ENCODE peak calls at places on chromosomes 11 and 22, in six cellular contexts. P, G, E, N, L and K are unnamed samples.

GRCh38 chr11:120645639-120646038 is 134.1 kb downstream of the GRIK4 start:
- DNase-seq in P (no peak), G (no peak), E (no peak), N (no peak), L (no peak), K (no peak)

GRCh38 chr11:96426356-96427103 is 36.7 kb downstream of the JRKL start:
- DNase-seq in P (peak), G (peak), E (no peak), N (no peak), L (no peak), K (no peak)

GRCh38 chr11:1563697-1564534 is 8.2 kb downstream of the DUSP8 start:
- DNase-seq in P (no peak), G (no peak), E (no peak), N (no peak), L (no peak), K (no peak)

GRCh38 chr11:85299247-85299646 is 327.9 kb downstream of the DLG2 start:
- DNase-seq in P (no peak), G (peak), E (no peak), N (no peak), L (no peak), K (no peak)

GRCh38 chr11:8263109-8263768 is 439 bp downstream of the LMO1 start:
- DNase-seq in P (peak), G (no peak), E (no peak), N (no peak), L (no peak), K (no peak)

GRCh38 chr11:111707039-111707690 is 59.0 kb downstream of the PPP2R1B start:
- DNase-seq in P (peak), G (peak), E (peak), N (no peak), L (no peak), K (no peak)

GRCh38 chr11:125724125-125724524 is 22.0 kb upstream of the PATE1 start:
- DNase-seq in P (no peak), G (peak), E (no peak), N (no peak), L (no peak), K (no peak)

GRCh38 chr22:50697667-50698506 is 25.3 kb downstream of the SHANK3 start:
- DNase-seq in P (no peak), G (no peak), E (no peak), N (no peak), L (no peak), K (no peak)

GRCh38 chr22:40239345-40239683 is 61.6 kb downstream of the TNRC6B start:
- DNase-seq in P (no peak), G (no peak), E (no peak), N (no peak), L (no peak), K (no peak)

GRCh38 chr22:17434856-17435255 is 65.6 kb downstream of the CECR2 start:
- DNase-seq in P (no peak), G (no peak), E (no peak), N (no peak), L (no peak), K (no peak)

GRCh38 chr22:17436981-17437410 is 67.7 kb downstream of the CECR2 start:
- DNase-seq in P (no peak), G (no peak), E (no peak), N (no peak), L (no peak), K (no peak)

GRCh38 chr22:17441326-17441725 is 72.1 kb downstream of the CECR2 start:
- DNase-seq in P (no peak), G (no peak), E (no peak), N (no peak), L (no peak), K (no peak)

GRCh38 chr22:17435375-17435774 is 66.1 kb downstream of the CECR2 start:
- DNase-seq in P (no peak), G (no peak), E (no peak), N (no peak), L (no peak), K (no peak)

DNA sequence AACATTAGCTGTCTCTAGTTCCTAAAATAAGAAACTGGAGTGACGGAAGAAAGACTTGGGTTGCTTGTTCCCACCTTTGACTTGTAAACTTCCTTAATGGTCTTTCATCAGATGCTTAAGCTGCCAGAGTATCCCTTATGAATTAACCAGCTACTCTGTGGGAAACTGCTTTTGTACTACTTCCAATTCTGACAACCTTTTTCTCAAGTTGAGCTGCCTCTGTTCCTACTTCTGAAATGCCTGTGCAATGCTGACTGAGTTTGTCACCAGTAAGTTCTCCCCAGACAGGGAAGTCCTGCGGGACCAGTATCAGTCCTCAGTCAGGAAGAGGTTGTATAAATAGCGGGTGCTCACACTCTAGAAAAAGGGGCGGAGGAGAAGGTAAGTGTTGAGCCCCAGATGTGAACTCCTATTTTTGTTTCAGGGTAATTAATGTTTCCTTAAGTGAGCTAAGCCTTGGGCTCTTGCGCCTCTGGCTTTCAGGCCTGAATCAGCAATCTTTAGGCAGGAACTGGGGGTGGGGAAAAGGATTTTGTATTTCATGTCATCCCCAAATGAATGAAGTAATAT is 67.2 kb downstream of the CECR2 start:
- DNase-seq in P (no peak), G (peak), E (no peak), N (no peak), L (no peak), K (no peak)
- TF ChIP-seq CTCF in P (no peak), G (no peak), E (no peak), N (no peak), L (no peak), K (no peak)

GRCh38 chr11:62622476-62622875 is 690 bp upstream of the B3GAT3 start:
- DNase-seq in P (peak), G (no peak), E (no peak), N (no peak), L (no peak), K (no peak)

GRCh38 chr11:62621027-62621566 is 689 bp downstream of the B3GAT3 start:
- DNase-seq in P (no peak), G (no peak), E (no peak), N (no peak), L (no peak), K (no peak)

GRCh38 chr11:62627718-62628117 is 5.9 kb upstream of the B3GAT3 start:
- DNase-seq in P (no peak), G (no peak), E (no peak), N (no peak), L (no peak), K (no peak)

DNA sequence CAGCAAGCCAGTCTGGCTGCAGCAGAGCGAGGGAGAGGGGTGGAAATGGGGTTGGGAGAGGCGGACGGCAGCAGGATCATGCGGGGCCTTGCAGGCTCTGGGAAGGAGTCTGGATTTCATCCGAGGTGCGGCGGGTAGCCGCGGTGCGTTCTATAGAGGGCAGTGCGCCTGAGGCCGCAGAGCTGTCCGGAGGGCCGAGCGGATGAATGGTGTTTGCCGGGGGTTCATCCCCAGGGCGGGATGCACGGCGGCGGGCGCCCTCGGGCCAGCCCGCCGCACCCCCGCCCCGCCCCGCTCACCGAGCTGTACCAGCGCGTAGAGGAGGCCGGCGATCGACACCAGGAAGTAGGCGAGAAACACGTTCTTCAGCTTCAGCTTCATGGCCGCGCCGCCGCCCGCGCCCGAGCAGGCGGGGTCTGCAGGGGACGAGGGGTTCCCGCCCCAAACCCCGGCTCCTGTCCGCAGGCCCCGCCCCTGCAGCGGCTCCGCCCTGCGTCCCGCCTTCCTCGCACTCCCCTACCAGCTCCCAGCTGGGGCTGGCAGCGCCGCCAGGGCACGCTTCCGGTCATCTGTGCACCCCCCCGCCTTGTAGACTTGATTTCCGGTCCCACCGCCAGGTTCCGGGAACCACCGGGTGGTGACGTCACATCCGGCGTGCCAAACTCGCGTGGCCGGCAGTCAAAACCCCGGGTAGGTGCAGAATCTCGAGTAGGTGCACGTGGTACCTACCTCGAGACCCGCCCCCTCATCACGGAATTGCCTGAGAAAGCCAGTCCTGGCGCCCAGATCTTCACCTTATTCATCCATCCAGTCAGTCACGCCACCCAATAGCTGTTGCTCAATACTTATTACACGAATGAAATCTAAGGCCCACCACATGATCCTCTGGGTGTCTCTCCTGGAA is at the start of gene B3GAT3:
- DNase-seq in P (peak), G (peak), E (peak), N (peak), L (peak), K (peak)
- TF ChIP-seq CTCF in P (no peak), G (no peak), E (no peak), N (no peak), L (peak), K (no peak)

GRCh38 chr22:22974795-22975580 is 87.4 kb downstream of the IGLL5 start:
- DNase-seq in P (no peak), G (no peak), E (no peak), N (no peak), L (no peak), K (no peak)

GRCh38 chr22:22977479-22978200 is 90.0 kb downstream of the IGLL5 start:
- DNase-seq in P (no peak), G (peak), E (no peak), N (no peak), L (no peak), K (no peak)

GRCh38 chr22:22978637-22979036 is 91.0 kb downstream of the IGLL5 start:
- DNase-seq in P (no peak), G (no peak), E (no peak), N (no peak), L (no peak), K (no peak)

GRCh38 chr22:22974156-22974555 is 86.5 kb downstream of the IGLL5 start:
- DNase-seq in P (no peak), G (no peak), E (no peak), N (no peak), L (no peak), K (no peak)

GRCh38 chr22:22976033-22976922 is 88.7 kb downstream of the IGLL5 start:
- DNase-seq in P (no peak), G (no peak), E (no peak), N (no peak), L (no peak), K (no peak)
- TF ChIP-seq CTCF in P (no peak), G (no peak), E (no peak), N (no peak), L (no peak), K (no peak)

GRCh38 chr11:61955031-61955415 is 4.9 kb downstream of the BEST1 start:
- DNase-seq in P (peak), G (peak), E (no peak), N (peak), L (no peak), K (peak)
- TF ChIP-seq CTCF in P (peak), G (no peak), E (peak), N (no peak), L (peak), K (peak)

DNA sequence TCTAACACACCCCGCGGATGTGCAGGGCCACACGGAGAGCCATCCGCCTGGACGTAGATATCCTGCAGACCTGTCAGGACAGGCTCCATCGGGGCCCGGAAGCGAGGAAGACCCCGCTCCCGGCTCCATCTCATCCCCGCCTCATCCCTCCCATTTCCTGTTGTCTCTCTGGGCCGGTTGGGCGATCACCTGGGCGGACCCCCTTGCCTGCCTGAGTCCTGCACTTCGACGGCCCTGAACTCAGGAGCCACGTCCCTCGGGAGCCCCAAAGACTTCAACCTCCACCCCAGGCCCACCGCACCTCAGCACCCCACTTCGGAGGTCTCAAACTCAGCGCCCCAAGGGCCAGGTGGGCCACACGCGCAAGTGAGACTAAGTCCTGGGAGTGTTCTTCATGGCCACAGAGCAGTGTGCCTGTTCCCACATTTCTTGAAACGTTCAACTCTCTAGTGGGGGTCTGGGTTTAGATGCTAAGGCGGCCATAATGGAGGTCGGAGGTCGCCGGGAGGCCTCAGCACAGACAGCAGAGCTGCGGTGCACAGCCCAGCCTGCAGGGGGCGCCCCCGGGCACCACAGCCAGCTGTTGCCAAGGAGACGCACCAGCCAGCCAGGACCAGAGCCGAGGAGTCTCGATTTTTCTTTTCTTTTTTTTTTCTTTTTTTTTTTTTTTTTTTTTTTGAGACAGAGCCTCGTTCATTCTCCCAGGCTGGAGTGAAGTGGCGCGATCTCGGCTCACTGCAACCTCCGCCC is 26.0 kb upstream of the FADD start:
- DNase-seq in P (no peak), G (no peak), E (no peak), N (no peak), L (no peak), K (no peak)
- TF ChIP-seq CTCF in P (peak), G (peak), E (peak), N (peak), L (peak), K (peak)